ENCODE peak calls at places on chromosomes 6 and 20, in seven cellular contexts. M, H, Z, N, W, K and D are unnamed samples.
A peak's percentile ranks its signal among the peaks of the same experiment; 100 is the strongest.

GRCh38 chr6:113828984-113829701 is 28.0 kb upstream of the MARCKS start:
- DNase-seq in M (no peak), H (no peak), Z (no peak), N (no peak), W (no peak), K (no peak), D (no peak)

GRCh38 chr20:45355209-45355608 is 7.0 kb upstream of the SDC4 start:
- DNase-seq in M (no peak), H (no peak), Z (no peak), N (no peak), W (peak; percentile 51), K (no peak), D (no peak)

GRCh38 chr6:153976921-153977693 is 61.9 kb upstream of the OPRM1 start:
- DNase-seq in M (no peak), H (no peak), Z (no peak), N (no peak), W (peak; percentile 8), K (no peak), D (no peak)

GRCh38 chr6:37847704-37848103 is 28.2 kb downstream of the ZFAND3 start:
- DNase-seq in M (no peak), H (no peak), Z (no peak), N (no peak), W (no peak), K (no peak), D (no peak)

GRCh38 chr6:124970763-124971162 is 8.5 kb downstream of the RNF217 start:
- DNase-seq in M (no peak), H (no peak), Z (no peak), N (no peak), W (no peak), K (no peak), D (no peak)

GRCh38 chr20:31897541-31897940 is 27.1 kb downstream of the TTLL9 start:
- DNase-seq in M (no peak), H (no peak), Z (no peak), N (no peak), W (no peak), K (no peak), D (no peak)

GRCh38 chr6:64694356-64694755 is 1012.7 kb downstream of the EYS start:
- DNase-seq in M (no peak), H (no peak), Z (no peak), N (no peak), W (no peak), K (no peak), D (no peak)

GRCh38 chr20:24708411-24709295 is 239.2 kb downstream of the SYNDIG1 start:
- DNase-seq in M (no peak), H (no peak), Z (peak; percentile 16), N (no peak), W (no peak), K (no peak), D (no peak)

GRCh38 chr6:169075211-169075621 is 178.4 kb downstream of the THBS2 start:
- DNase-seq in M (no peak), H (peak; percentile 45), Z (peak; percentile 46), N (peak; percentile 94), W (no peak), K (no peak), D (no peak)

GRCh38 chr6:71478834-71479541 is 190.4 kb downstream of the OGFRL1 start:
- DNase-seq in M (no peak), H (no peak), Z (no peak), N (no peak), W (peak; percentile 79), K (no peak), D (no peak)

GRCh38 chr6:135002229-135002844 is 52.3 kb downstream of the HBS1L start:
- DNase-seq in M (no peak), H (no peak), Z (no peak), N (no peak), W (peak; percentile 49), K (peak; percentile 23), D (no peak)

GRCh38 chr6:21733311-21733710 is 139.8 kb downstream of the SOX4 start:
- DNase-seq in M (no peak), H (no peak), Z (no peak), N (no peak), W (no peak), K (no peak), D (no peak)

GRCh38 chr20:62501801-62502495 is 26.2 kb upstream of the GATA5 start:
- DNase-seq in M (no peak), H (no peak), Z (no peak), N (no peak), W (peak; percentile 48), K (no peak), D (no peak)

GRCh38 chr6:2848851-2849250 is 7.2 kb upstream of the SERPINB1 start:
- DNase-seq in M (no peak), H (no peak), Z (no peak), N (no peak), W (no peak), K (no peak), D (no peak)

GRCh38 chr6:107866606-107867301 is 42.6 kb upstream of the SCML4 start:
- DNase-seq in M (no peak), H (no peak), Z (no peak), N (no peak), W (peak; percentile 42), K (peak; percentile 46), D (no peak)

GRCh38 chr20:41061155-41061554 is 32.5 kb downstream of the TOP1 start:
- DNase-seq in M (no peak), H (no peak), Z (no peak), N (no peak), W (peak; percentile 57), K (no peak), D (no peak)

GRCh38 chr20:51399138-51399890 is 143.2 kb downstream of the NFATC2 start:
- DNase-seq in M (no peak), H (no peak), Z (no peak), N (no peak), W (no peak), K (no peak), D (no peak)

GRCh38 chr20:51400051-51400926 is 142.2 kb downstream of the NFATC2 start:
- DNase-seq in M (no peak), H (no peak), Z (no peak), N (no peak), W (no peak), K (no peak), D (peak; percentile 68)

GRCh38 chr20:51402201-51402600 is 140.3 kb downstream of the NFATC2 start:
- DNase-seq in M (no peak), H (no peak), Z (no peak), N (no peak), W (no peak), K (no peak), D (peak; percentile 37)

GRCh38 chr20:51404297-51405060 is 138.0 kb downstream of the NFATC2 start:
- DNase-seq in M (no peak), H (no peak), Z (no peak), N (no peak), W (no peak), K (no peak), D (peak; percentile 79)

GRCh38 chr20:51403465-51404220 is 138.9 kb downstream of the NFATC2 start:
- DNase-seq in M (no peak), H (no peak), Z (no peak), N (no peak), W (no peak), K (no peak), D (no peak)
- TF ChIP-seq CTCF in M (no peak), H (no peak), Z (no peak), N (no peak), W (peak; percentile 41), K (no peak), D (no peak)

GRCh38 chr6:136889271-136890193 is 32.6 kb upstream of the SLC35D3 start:
- DNase-seq in M (no peak), H (no peak), Z (no peak), N (no peak), W (peak; percentile 7), K (no peak), D (no peak)

GRCh38 chr6:136893187-136893586 is 28.9 kb upstream of the SLC35D3 start:
- DNase-seq in M (no peak), H (no peak), Z (no peak), N (no peak), W (no peak), K (no peak), D (no peak)

GRCh38 chr6:136890986-136891385 is 31.1 kb upstream of the SLC35D3 start:
- DNase-seq in M (no peak), H (no peak), Z (no peak), N (no peak), W (no peak), K (no peak), D (no peak)

GRCh38 chr6:136887899-136888298 is 34.2 kb upstream of the SLC35D3 start:
- DNase-seq in M (no peak), H (no peak), Z (no peak), N (no peak), W (no peak), K (no peak), D (no peak)

GRCh38 chr6:136890194-136890558 is 31.9 kb upstream of the SLC35D3 start:
- DNase-seq in M (no peak), H (no peak), Z (no peak), N (no peak), W (no peak), K (no peak), D (no peak)
- TF ChIP-seq CTCF in M (no peak), H (no peak), Z (no peak), N (no peak), W (no peak), K (no peak), D (no peak)

GRCh38 chr20:64093013-64093503 is 8.9 kb upstream of the LKAAEAR1 start:
- DNase-seq in M (no peak), H (no peak), Z (no peak), N (no peak), W (no peak), K (peak; percentile 24), D (no peak)
- TF ChIP-seq CTCF in M (no peak), H (no peak), Z (no peak), N (no peak), W (no peak), K (no peak), D (no peak)

GRCh38 chr6:132445201-132445951 is 44.1 kb upstream of the MOXD1 start:
- DNase-seq in M (no peak), H (no peak), Z (no peak), N (no peak), W (peak; percentile 89), K (no peak), D (no peak)
- TF ChIP-seq CTCF in M (no peak), H (no peak), Z (no peak), N (no peak), W (no peak), K (no peak), D (no peak)

GRCh38 chr6:140225587-140226438 is 851.4 kb upstream of the CITED2 start:
- DNase-seq in M (no peak), H (no peak), Z (no peak), N (no peak), W (peak; percentile 11), K (no peak), D (no peak)
- TF ChIP-seq CTCF in M (no peak), H (no peak), Z (no peak), N (no peak), W (no peak), K (no peak), D (no peak)

GRCh38 chr6:43916091-43916923 is 146.3 kb downstream of the VEGFA start:
- DNase-seq in M (no peak), H (no peak), Z (no peak), N (no peak), W (no peak), K (no peak), D (no peak)
- TF ChIP-seq CTCF in M (no peak), H (no peak), Z (no peak), N (no peak), W (no peak), K (no peak), D (no peak)